ENCODE peak calls at places on chromosomes 16 and 17, in nine cellular contexts. One of them, this sample, is unnamed.

GRCh38 chr17:47810901-47811635 is 10.5 kb downstream of the OSBPL7 start:
- DNase-seq in Calu3: no peak
- DNase-seq in HuH-7.5: no peak
- DNase-seq in NCI-H774: no peak
- DNase-seq in T follicular helper cell: no peak
- DNase-seq in WTC11: no peak
- DNase-seq in ovary: no peak
- DNase-seq in breast epithelium: no peak
- DNase-seq in DMS79 treated with DMSO at 0.1 percent for 48 hours: no peak
- DNase-seq in this sample: no peak

GRCh38 chr17:38451840-38452529 is 23.7 kb downstream of the ARHGAP23 start:
- DNase-seq in Calu3: peak
- DNase-seq in HuH-7.5: no peak
- DNase-seq in NCI-H774: no peak
- DNase-seq in T follicular helper cell: no peak
- DNase-seq in WTC11: peak
- DNase-seq in ovary: peak
- DNase-seq in breast epithelium: peak
- DNase-seq in DMS79 treated with DMSO at 0.1 percent for 48 hours: no peak
- DNase-seq in this sample: no peak

GRCh38 chr17:46044286-46044928 is 45.4 kb downstream of the STH start:
- DNase-seq in Calu3: peak
- DNase-seq in HuH-7.5: no peak
- DNase-seq in NCI-H774: peak
- DNase-seq in T follicular helper cell: peak
- DNase-seq in WTC11: peak
- DNase-seq in ovary: peak
- DNase-seq in breast epithelium: peak
- DNase-seq in DMS79 treated with DMSO at 0.1 percent for 48 hours: peak
- DNase-seq in this sample: peak

GRCh38 chr17:48012151-48012520 is 25.5 kb downstream of the COPZ2 start:
- DNase-seq in Calu3: peak
- DNase-seq in HuH-7.5: peak
- DNase-seq in NCI-H774: peak
- DNase-seq in T follicular helper cell: peak
- DNase-seq in WTC11: peak
- DNase-seq in ovary: no peak
- DNase-seq in breast epithelium: no peak
- DNase-seq in DMS79 treated with DMSO at 0.1 percent for 48 hours: peak
- DNase-seq in this sample: peak

GRCh38 chr17:63701477-63702222 is 1.7 kb upstream of the LIMD2 start:
- DNase-seq in Calu3: no peak
- DNase-seq in HuH-7.5: no peak
- DNase-seq in NCI-H774: no peak
- DNase-seq in T follicular helper cell: peak
- DNase-seq in WTC11: no peak
- DNase-seq in ovary: no peak
- DNase-seq in breast epithelium: no peak
- DNase-seq in DMS79 treated with DMSO at 0.1 percent for 48 hours: no peak
- DNase-seq in this sample: peak

GRCh38 chr17:49316889-49317288 is 45.2 kb downstream of the ZNF652 start:
- DNase-seq in Calu3: no peak
- DNase-seq in HuH-7.5: no peak
- DNase-seq in NCI-H774: no peak
- DNase-seq in T follicular helper cell: no peak
- DNase-seq in WTC11: no peak
- DNase-seq in ovary: no peak
- DNase-seq in breast epithelium: no peak
- DNase-seq in DMS79 treated with DMSO at 0.1 percent for 48 hours: no peak
- DNase-seq in this sample: no peak

GRCh38 chr17:76154292-76154691 is 13.2 kb upstream of the FOXJ1 start:
- DNase-seq in Calu3: no peak
- DNase-seq in HuH-7.5: no peak
- DNase-seq in NCI-H774: no peak
- DNase-seq in T follicular helper cell: no peak
- DNase-seq in WTC11: no peak
- DNase-seq in ovary: no peak
- DNase-seq in breast epithelium: no peak
- DNase-seq in DMS79 treated with DMSO at 0.1 percent for 48 hours: no peak
- DNase-seq in this sample: no peak

GRCh38 chr16:2737895-2738418 is 14.5 kb upstream of the SRRM2 start:
- DNase-seq in Calu3: no peak
- DNase-seq in HuH-7.5: no peak
- DNase-seq in NCI-H774: no peak
- DNase-seq in T follicular helper cell: no peak
- DNase-seq in WTC11: no peak
- DNase-seq in ovary: no peak
- DNase-seq in breast epithelium: no peak
- DNase-seq in DMS79 treated with DMSO at 0.1 percent for 48 hours: no peak
- DNase-seq in this sample: no peak

GRCh38 chr16:75537795-75538194 is 1.9 kb upstream of the CHST5 start:
- DNase-seq in Calu3: no peak
- DNase-seq in HuH-7.5: no peak
- DNase-seq in NCI-H774: no peak
- DNase-seq in T follicular helper cell: no peak
- DNase-seq in WTC11: no peak
- DNase-seq in ovary: no peak
- DNase-seq in breast epithelium: no peak
- DNase-seq in DMS79 treated with DMSO at 0.1 percent for 48 hours: no peak
- DNase-seq in this sample: no peak

GRCh38 chr16:82456683-82457082 is 170.1 kb upstream of the CDH13 start:
- DNase-seq in Calu3: peak
- DNase-seq in HuH-7.5: peak
- DNase-seq in NCI-H774: no peak
- DNase-seq in T follicular helper cell: no peak
- DNase-seq in WTC11: peak
- DNase-seq in ovary: no peak
- DNase-seq in breast epithelium: peak
- DNase-seq in DMS79 treated with DMSO at 0.1 percent for 48 hours: peak
- DNase-seq in this sample: no peak

GRCh38 chr16:73730496-73731090 is 566.0 kb upstream of the PSMD7 start:
- DNase-seq in Calu3: no peak
- DNase-seq in HuH-7.5: no peak
- DNase-seq in NCI-H774: no peak
- DNase-seq in T follicular helper cell: no peak
- DNase-seq in WTC11: no peak
- DNase-seq in ovary: no peak
- DNase-seq in breast epithelium: no peak
- DNase-seq in DMS79 treated with DMSO at 0.1 percent for 48 hours: no peak
- DNase-seq in this sample: no peak

GRCh38 chr17:43085489-43085888 is 39.7 kb downstream of the BRCA1 start:
- DNase-seq in Calu3: no peak
- DNase-seq in HuH-7.5: no peak
- DNase-seq in NCI-H774: no peak
- DNase-seq in T follicular helper cell: no peak
- DNase-seq in WTC11: no peak
- DNase-seq in ovary: no peak
- DNase-seq in breast epithelium: no peak
- DNase-seq in DMS79 treated with DMSO at 0.1 percent for 48 hours: no peak
- DNase-seq in this sample: no peak

GRCh38 chr17:50283246-50283645 is 9.0 kb downstream of the TMEM92 start:
- DNase-seq in Calu3: no peak
- DNase-seq in HuH-7.5: no peak
- DNase-seq in NCI-H774: no peak
- DNase-seq in T follicular helper cell: no peak
- DNase-seq in WTC11: no peak
- DNase-seq in ovary: no peak
- DNase-seq in breast epithelium: no peak
- DNase-seq in DMS79 treated with DMSO at 0.1 percent for 48 hours: no peak
- DNase-seq in this sample: no peak

GRCh38 chr17:73232587-73233373 is 28.9 kb downstream of the CPSF4L start:
- DNase-seq in Calu3: peak
- DNase-seq in HuH-7.5: peak
- DNase-seq in NCI-H774: peak
- DNase-seq in T follicular helper cell: no peak
- DNase-seq in WTC11: peak
- DNase-seq in ovary: no peak
- DNase-seq in breast epithelium: no peak
- DNase-seq in DMS79 treated with DMSO at 0.1 percent for 48 hours: peak
- DNase-seq in this sample: peak

GRCh38 chr16:87860553-87861299 is 8.6 kb downstream of the SLC7A5 start:
- DNase-seq in Calu3: peak
- DNase-seq in HuH-7.5: no peak
- DNase-seq in NCI-H774: no peak
- DNase-seq in T follicular helper cell: no peak
- DNase-seq in WTC11: no peak
- DNase-seq in ovary: peak
- DNase-seq in breast epithelium: no peak
- DNase-seq in DMS79 treated with DMSO at 0.1 percent for 48 hours: no peak
- DNase-seq in this sample: no peak

GRCh38 chr16:53744449-53744848 is 40.5 kb downstream of the FTO start:
- DNase-seq in Calu3: peak
- DNase-seq in HuH-7.5: no peak
- DNase-seq in NCI-H774: no peak
- DNase-seq in T follicular helper cell: peak
- DNase-seq in WTC11: no peak
- DNase-seq in ovary: no peak
- DNase-seq in breast epithelium: no peak
- DNase-seq in DMS79 treated with DMSO at 0.1 percent for 48 hours: no peak
- DNase-seq in this sample: no peak

GRCh38 chr16:85027968-85028637 is 508 bp downstream of the KIAA0513 start:
- DNase-seq in Calu3: peak
- DNase-seq in HuH-7.5: no peak
- DNase-seq in NCI-H774: no peak
- DNase-seq in T follicular helper cell: peak
- DNase-seq in WTC11: no peak
- DNase-seq in ovary: no peak
- DNase-seq in breast epithelium: no peak
- DNase-seq in DMS79 treated with DMSO at 0.1 percent for 48 hours: no peak
- DNase-seq in this sample: no peak

GRCh38 chr16:69852815-69853214 is 90.7 kb downstream of the WWP2 start:
- DNase-seq in Calu3: no peak
- DNase-seq in HuH-7.5: no peak
- DNase-seq in NCI-H774: no peak
- DNase-seq in T follicular helper cell: no peak
- DNase-seq in WTC11: no peak
- DNase-seq in ovary: no peak
- DNase-seq in breast epithelium: no peak
- DNase-seq in DMS79 treated with DMSO at 0.1 percent for 48 hours: no peak
- DNase-seq in this sample: no peak

GRCh38 chr16:58458634-58459343 is 41.2 kb upstream of the NDRG4 start:
- DNase-seq in Calu3: no peak
- DNase-seq in HuH-7.5: no peak
- DNase-seq in NCI-H774: no peak
- DNase-seq in T follicular helper cell: no peak
- DNase-seq in WTC11: no peak
- DNase-seq in ovary: no peak
- DNase-seq in breast epithelium: no peak
- DNase-seq in DMS79 treated with DMSO at 0.1 percent for 48 hours: no peak
- DNase-seq in this sample: no peak

GRCh38 chr16:54280751-54281150 is 5.8 kb downstream of the IRX3 start:
- DNase-seq in Calu3: no peak
- DNase-seq in HuH-7.5: no peak
- DNase-seq in NCI-H774: no peak
- DNase-seq in T follicular helper cell: no peak
- DNase-seq in WTC11: no peak
- DNase-seq in ovary: no peak
- DNase-seq in breast epithelium: no peak
- DNase-seq in DMS79 treated with DMSO at 0.1 percent for 48 hours: no peak
- DNase-seq in this sample: no peak

GRCh38 chr17:77319211-77320031 is 178.7 kb downstream of the SEC14L1 start:
- DNase-seq in Calu3: peak
- DNase-seq in HuH-7.5: no peak
- DNase-seq in NCI-H774: no peak
- DNase-seq in T follicular helper cell: peak
- DNase-seq in WTC11: peak
- DNase-seq in ovary: peak
- DNase-seq in breast epithelium: peak
- DNase-seq in DMS79 treated with DMSO at 0.1 percent for 48 hours: no peak
- DNase-seq in this sample: peak

This sample was measured in effector CD4-positive, alpha-beta T cell.